ENCODE peak calls at places on chromosome 1, in four cellular contexts. L is cardiac muscle cell, C is NCI-H345, D is NCI-H1694 treated with DMSO at 0.1 percent for 48 hours. H is an unnamed sample.

GRCh38 chr1:38062361-38063288 is 16.0 kb upstream of the POU3F1 start:
- DNase-seq in L (no peak), C (peak; percentile 95), D (peak; percentile 36), H (no peak)

GRCh38 chr1:40075251-40075650 is 21.8 kb downstream of the PPT1 start:
- DNase-seq in L (no peak), C (no peak), D (no peak), H (no peak)

GRCh38 chr1:28812669-28813468 is 899 bp downstream of the OPRD1 start:
- DNase-seq in L (no peak), C (peak; percentile 26), D (peak; percentile 37), H (no peak)

GRCh38 chr1:116760996-116761665 is 6.9 kb downstream of the CD2 start:
- DNase-seq in L (no peak), C (no peak), D (no peak), H (no peak)

GRCh38 chr1:6515771-6516170 is 24.3 kb upstream of the PLEKHG5 start:
- DNase-seq in L (no peak), C (no peak), D (no peak), H (no peak)

GRCh38 chr1:56249244-56249643 is 330.1 kb downstream of the PLPP3 start:
- DNase-seq in L (no peak), C (no peak), D (no peak), H (no peak)

GRCh38 chr1:209720826-209721225 is 16.2 kb downstream of the HSD11B1 start:
- DNase-seq in L (no peak), C (no peak), D (no peak), H (no peak)

GRCh38 chr1:213286235-213286634 is 235.2 kb downstream of the RPS6KC1 start:
- DNase-seq in L (no peak), C (no peak), D (no peak), H (no peak)

GRCh38 chr1:203239906-203240305 is 10.4 kb upstream of the CHIT1 start:
- DNase-seq in L (no peak), C (no peak), D (no peak), H (no peak)

GRCh38 chr1:182493063-182493462 is 43.1 kb downstream of the RGSL1 start:
- DNase-seq in L (no peak), C (no peak), D (no peak), H (peak; percentile 22)

GRCh38 chr1:63973005-63973419 is 199.2 kb downstream of the ROR1 start:
- DNase-seq in L (no peak), C (no peak), D (no peak), H (no peak)

GRCh38 chr1:95238304-95238703 is 4.3 kb downstream of the RWDD3 start:
- DNase-seq in L (no peak), C (no peak), D (no peak), H (no peak)

GRCh38 chr1:208181259-208181816 is 62.8 kb downstream of the PLXNA2 start:
- DNase-seq in L (no peak), C (no peak), D (no peak), H (no peak)

GRCh38 chr1:209513226-209513625 is 70.3 kb upstream of the CAMK1G start:
- DNase-seq in L (peak; percentile 58), C (peak; percentile 64), D (peak; percentile 87), H (peak; percentile 42)

GRCh38 chr1:35657851-35658250 is 16.5 kb upstream of the PSMB2 start:
- DNase-seq in L (no peak), C (no peak), D (no peak), H (no peak)